ENCODE peak calls at places on chromosome 1, in nine cellular contexts. K is tibial nerve; C is activated CD4-positive, alpha-beta T cell treated with anti-CD3 and anti-CD28 coated beads, Interleukin-2, amount 10 ng/mL, durations not matched to agents 7 days and 5 days; G is stimulated activated CD8-positive, alpha-beta memory T cell treated with anti-CD3 and anti-CD28 coated beads, Interleukin-7, amount 100 ng/mL, for 1 hour; N is T-helper 1 cell; E is activated naive CD8-positive, alpha-beta T cell treated with anti-CD3 and anti-CD28 coated beads, Interleukin-2, amount 50 U/mL, for 16 hours; Z is ELR; L is H4; S is NCI-H510A treated with DMSO at 0.1 percent for 48 hours. O is an unnamed sample.

GRCh38 chr1:199815947-199816346 is 211.6 kb upstream of the NR5A2 start:
- DNase-seq in K (no peak), C (no peak), G (no peak), N (no peak), E (no peak), Z (no peak), L (no peak), S (no peak), O (no peak)

GRCh38 chr1:155005076-155005971 is 2.7 kb downstream of the ZBTB7B start:
- DNase-seq in K (peak), C (no peak), G (no peak), N (no peak), E (no peak), Z (no peak), L (peak), S (no peak), O (no peak)

GRCh38 chr1:164240081-164240480 is 318.9 kb upstream of the PBX1 start:
- DNase-seq in K (no peak), C (no peak), G (no peak), N (no peak), E (no peak), Z (no peak), L (peak), S (no peak), O (no peak)

GRCh38 chr1:12001996-12002493 is 17.3 kb upstream of the MIIP start:
- DNase-seq in K (no peak), C (no peak), G (no peak), N (no peak), E (no peak), Z (peak), L (no peak), S (no peak), O (no peak)

GRCh38 chr1:180540697-180541594 is 17.8 kb upstream of the OVAAL start:
- DNase-seq in K (no peak), C (no peak), G (no peak), N (no peak), E (no peak), Z (peak), L (no peak), S (no peak), O (no peak)

GRCh38 chr1:32770221-32770731 is 46.9 kb downstream of the YARS1 start:
- DNase-seq in K (no peak), C (no peak), G (no peak), N (no peak), E (no peak), Z (no peak), L (no peak), S (no peak), O (no peak)

GRCh38 chr1:53516181-53516580 is 57.0 kb downstream of the DMRTB1 start:
- DNase-seq in K (no peak), C (no peak), G (no peak), N (no peak), E (no peak), Z (no peak), L (no peak), S (no peak), O (no peak)

GRCh38 chr1:117176579-117176978 is 34.1 kb downstream of the VTCN1 start:
- DNase-seq in K (no peak), C (no peak), G (no peak), N (no peak), E (no peak), Z (no peak), L (no peak), S (no peak), O (no peak)

GRCh38 chr1:84103197-84103992 is 40.7 kb upstream of the PRKACB start:
- DNase-seq in K (no peak), C (no peak), G (no peak), N (no peak), E (no peak), Z (peak), L (peak), S (peak), O (peak)

GRCh38 chr1:29706936-29707335 is 470.6 kb downstream of the PTPRU start:
- DNase-seq in K (no peak), C (peak), G (no peak), N (no peak), E (no peak), Z (peak), L (peak), S (no peak), O (no peak)

GRCh38 chr1:201678264-201679101 is 139.6 kb downstream of the NAV1 start:
- DNase-seq in K (no peak), C (no peak), G (no peak), N (no peak), E (no peak), Z (no peak), L (no peak), S (no peak), O (no peak)

GRCh38 chr1:176567190-176567794 is 104.3 kb downstream of the PAPPA2 start:
- DNase-seq in K (no peak), C (no peak), G (no peak), N (no peak), E (no peak), Z (peak), L (peak), S (peak), O (no peak)

GRCh38 chr1:156848461-156849150 is 10.3 kb downstream of the INSRR start:
- DNase-seq in K (no peak), C (peak), G (peak), N (peak), E (peak), Z (no peak), L (no peak), S (no peak), O (no peak)

GRCh38 chr1:207863893-207864535 is 46.9 kb downstream of the CD34 start:
- DNase-seq in K (no peak), C (peak), G (no peak), N (peak), E (no peak), Z (no peak), L (no peak), S (no peak), O (peak)

GRCh38 chr1:109822749-109823542 is 59.2 kb upstream of the EPS8L3 start:
- DNase-seq in K (no peak), C (no peak), G (no peak), N (no peak), E (no peak), Z (no peak), L (no peak), S (no peak), O (no peak)